ENCODE peak calls at places on chromosomes 6 and 20, in five cellular contexts. One of them, this sample, is unnamed. For H3K4me1, the result is how much of the 10 kb centered on the place peaks cover.

GRCh38 chr6:13194852-13195251 is 133.5 kb downstream of the TBC1D7 start:
- DNase-seq in small intestine: peak
- DNase-seq in ovary: no peak
- DNase-seq in tibial artery: no peak
- DNase-seq in SK-N-SH: peak
- DNase-seq in this sample: peak

GRCh38 chr20:47708953-47709833 is 76.1 kb downstream of the SULF2 start:
- DNase-seq in ovary: no peak
- DNase-seq in tibial artery: no peak
- DNase-seq in SK-N-SH: peak
- DNase-seq in small intestine: no peak
- DNase-seq in this sample: no peak

GRCh38 chr6:137111296-137112066 is 62.0 kb downstream of the IL22RA2 start:
- DNase-seq in small intestine: no peak
- DNase-seq in ovary: no peak
- DNase-seq in SK-N-SH: no peak
- DNase-seq in tibial artery: no peak
- DNase-seq in this sample: no peak

GRCh38 chr6:15297895-15298590 is 52.2 kb downstream of the JARID2 start:
- DNase-seq in ovary: no peak
- DNase-seq in small intestine: no peak
- DNase-seq in tibial artery: no peak
- DNase-seq in SK-N-SH: no peak
- DNase-seq in this sample: no peak

GRCh38 chr6:142802124-142802523 is 142.9 kb downstream of the HIVEP2 start:
- DNase-seq in small intestine: no peak
- DNase-seq in SK-N-SH: no peak
- DNase-seq in ovary: no peak
- DNase-seq in tibial artery: no peak
- DNase-seq in this sample: no peak

GRCh38 chr6:111423960-111424846 is 58.8 kb downstream of the REV3L start:
- DNase-seq in small intestine: peak
- DNase-seq in SK-N-SH: peak
- DNase-seq in ovary: no peak
- DNase-seq in tibial artery: no peak
- DNase-seq in this sample: no peak

GRCh38 chr20:17061721-17062120 is 165.1 kb upstream of the PCSK2 start:
- DNase-seq in small intestine: no peak
- DNase-seq in SK-N-SH: no peak
- DNase-seq in tibial artery: no peak
- DNase-seq in ovary: no peak
- DNase-seq in this sample: peak

GRCh38 chr20:42378826-42379225 is 760.6 kb upstream of the CHD6 start:
- DNase-seq in ovary: no peak
- DNase-seq in small intestine: no peak
- DNase-seq in tibial artery: no peak
- DNase-seq in SK-N-SH: no peak
- DNase-seq in this sample: no peak

GRCh38 chr6:167703781-167704180 is 122.9 kb upstream of the AFDN start:
- DNase-seq in SK-N-SH: no peak
- DNase-seq in tibial artery: no peak
- DNase-seq in ovary: no peak
- DNase-seq in small intestine: no peak
- DNase-seq in this sample: peak

GRCh38 chr6:132405143-132405915 is 4.1 kb upstream of the MOXD1 start:
- DNase-seq in small intestine: no peak
- DNase-seq in tibial artery: no peak
- DNase-seq in SK-N-SH: no peak
- DNase-seq in ovary: no peak
- DNase-seq in this sample: no peak

GRCh38 chr20:48716541-48716940 is 111.3 kb downstream of the PREX1 start:
- DNase-seq in SK-N-SH: no peak
- DNase-seq in small intestine: no peak
- DNase-seq in tibial artery: no peak
- DNase-seq in ovary: no peak
- DNase-seq in this sample: no peak
- H3K4me1 ChIP-seq in SK-N-SH: under half
- H3K4me1 ChIP-seq in small intestine: under half
- H3K4me1 ChIP-seq in tibial artery: under half
- H3K4me1 ChIP-seq in ovary: under half
- H3K4me1 ChIP-seq in this sample: under half

GRCh38 chr6:22028403-22028802 is 268.4 kb downstream of the PRL start:
- DNase-seq in tibial artery: no peak
- DNase-seq in SK-N-SH: no peak
- DNase-seq in small intestine: no peak
- DNase-seq in ovary: no peak
- DNase-seq in this sample: no peak
- H3K4me1 ChIP-seq in tibial artery: under half
- H3K4me1 ChIP-seq in SK-N-SH: under half
- H3K4me1 ChIP-seq in small intestine: under half
- H3K4me1 ChIP-seq in ovary: under half
- H3K4me1 ChIP-seq in this sample: under half

GRCh38 chr20:57770852-57771746 is 61.3 kb upstream of the PMEPA1 start:
- DNase-seq in tibial artery: peak
- DNase-seq in SK-N-SH: no peak
- DNase-seq in small intestine: no peak
- DNase-seq in ovary: no peak
- DNase-seq in this sample: peak

GRCh38 chr20:57769756-57770155 is 59.9 kb upstream of the PMEPA1 start:
- DNase-seq in ovary: no peak
- DNase-seq in SK-N-SH: no peak
- DNase-seq in tibial artery: peak
- DNase-seq in small intestine: no peak
- DNase-seq in this sample: peak

GRCh38 chr20:57772349-57772964 is 62.6 kb upstream of the PMEPA1 start:
- DNase-seq in tibial artery: peak
- DNase-seq in ovary: no peak
- DNase-seq in SK-N-SH: no peak
- DNase-seq in small intestine: no peak
- DNase-seq in this sample: peak

GRCh38 chr20:57767456-57767855 is 57.6 kb upstream of the PMEPA1 start:
- DNase-seq in tibial artery: no peak
- DNase-seq in ovary: no peak
- DNase-seq in small intestine: no peak
- DNase-seq in SK-N-SH: no peak
- DNase-seq in this sample: no peak

DNA sequence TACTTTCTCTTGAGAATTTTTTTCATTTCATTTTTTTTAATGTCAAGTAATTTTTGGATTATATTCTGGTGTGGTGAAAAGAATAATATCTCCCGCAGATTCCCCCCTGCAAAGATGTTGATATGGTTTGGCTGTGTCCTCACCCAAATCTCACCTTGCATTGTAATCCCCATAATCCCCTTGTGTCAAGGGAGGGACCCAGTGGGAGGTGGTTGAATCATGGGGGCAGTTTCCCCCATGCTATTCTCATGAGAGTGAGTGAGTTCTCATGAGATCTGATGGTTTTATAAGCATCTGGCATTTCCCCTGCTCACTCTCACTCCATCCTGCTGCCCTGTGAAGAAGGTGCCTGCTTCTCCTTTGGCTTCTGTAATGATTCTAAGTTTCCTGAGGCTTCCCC is 58.7 kb upstream of the PMEPA1 start:
- DNase-seq in ovary: no peak
- DNase-seq in SK-N-SH: no peak
- DNase-seq in small intestine: no peak
- DNase-seq in tibial artery: no peak
- DNase-seq in this sample: peak
- H3K4me1 ChIP-seq in ovary: under half
- H3K4me1 ChIP-seq in SK-N-SH: under half
- H3K4me1 ChIP-seq in small intestine: under half
- H3K4me1 ChIP-seq in tibial artery: under half
- H3K4me1 ChIP-seq in this sample: under half

DNA sequence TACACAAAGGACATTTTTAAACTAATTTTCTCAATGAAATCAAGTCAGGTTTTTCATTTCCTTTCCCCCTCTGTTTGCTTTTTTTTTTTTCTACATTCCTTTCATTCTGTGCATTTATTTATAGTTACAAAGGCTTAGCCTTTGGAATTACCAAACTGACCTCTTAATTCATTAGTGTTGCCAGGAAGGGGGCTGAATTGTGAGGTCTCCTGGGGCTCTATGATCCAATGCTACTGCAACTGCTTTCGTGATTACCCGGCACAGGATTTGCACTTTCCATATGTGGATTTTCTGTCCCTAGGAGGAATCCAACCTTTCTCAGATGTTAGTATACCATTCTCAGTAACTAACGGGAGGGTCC is 35.3 kb downstream of the NEDD9 start:
- DNase-seq in small intestine: no peak
- DNase-seq in ovary: no peak
- DNase-seq in tibial artery: no peak
- DNase-seq in SK-N-SH: no peak
- DNase-seq in this sample: no peak
- H3K4me1 ChIP-seq in small intestine: under half
- H3K4me1 ChIP-seq in ovary: under half
- H3K4me1 ChIP-seq in tibial artery: half or more
- H3K4me1 ChIP-seq in SK-N-SH: half or more
- H3K4me1 ChIP-seq in this sample: under half

DNA sequence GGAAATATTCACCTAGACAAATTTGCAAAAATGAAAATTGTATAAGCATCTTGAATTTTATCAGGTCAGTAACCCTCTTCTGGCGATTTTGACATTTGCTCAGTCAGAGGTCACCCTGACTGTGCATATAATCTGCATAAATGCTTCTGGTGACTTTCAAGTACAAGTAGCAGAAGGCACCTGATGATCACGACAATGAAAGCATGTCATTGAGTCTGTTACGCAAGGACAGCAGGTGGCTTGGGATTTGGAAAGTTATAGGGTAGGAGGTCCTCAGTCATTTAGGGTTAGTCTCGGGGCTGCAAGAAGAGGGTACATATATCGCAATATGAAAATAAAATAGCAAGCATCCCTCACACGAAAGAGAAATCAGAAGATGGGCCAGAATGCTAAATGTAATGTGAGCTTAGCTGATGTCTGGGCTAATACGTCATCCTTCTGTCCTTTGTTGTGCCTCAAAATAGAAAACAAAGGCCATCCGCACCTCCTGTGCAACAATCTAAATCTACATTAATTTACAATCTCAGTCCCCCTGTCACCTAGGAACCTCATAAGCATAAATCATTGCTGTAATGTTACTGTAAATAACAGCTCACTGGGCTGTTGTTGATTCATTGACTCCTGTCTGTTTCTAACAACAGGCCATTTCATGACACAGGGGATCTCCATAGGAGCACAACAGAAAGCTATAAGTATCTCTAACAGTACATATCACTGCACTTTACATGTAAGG is 155.2 kb upstream of the RSPO3 start:
- DNase-seq in tibial artery: no peak
- DNase-seq in SK-N-SH: no peak
- DNase-seq in ovary: no peak
- DNase-seq in small intestine: no peak
- DNase-seq in this sample: peak
- H3K4me1 ChIP-seq in tibial artery: under half
- H3K4me1 ChIP-seq in SK-N-SH: under half
- H3K4me1 ChIP-seq in ovary: under half
- H3K4me1 ChIP-seq in small intestine: under half
- H3K4me1 ChIP-seq in this sample: under half